ENCODE peak calls at places on chromosomes 1 and 21, in ten cellular contexts. Z, R, I, K, P, E, V, J, A and C are unnamed samples.

GRCh38 chr1:218374972-218375371 is 29.8 kb downstream of the TGFB2 start:
- DNase-seq in Z (no peak), R (peak; percentile 81), I (no peak), K (no peak), P (no peak), E (no peak), V (peak; percentile 67), J (no peak), A (peak; percentile 80), C (no peak)

GRCh38 chr1:155062151-155062686 is 1.3 kb upstream of the EFNA4 start:
- DNase-seq in Z (no peak), R (no peak), I (no peak), K (no peak), P (no peak), E (no peak), V (no peak), J (peak; percentile 85), A (no peak), C (no peak)

GRCh38 chr1:48555271-48555670 is 83.3 kb upstream of the SPATA6 start:
- DNase-seq in Z (no peak), R (peak; percentile 92), I (no peak), K (no peak), P (no peak), E (no peak), V (no peak), J (no peak), A (no peak), C (no peak)

GRCh38 chr1:234265861-234266260 is 107.4 kb upstream of the COA6 start:
- DNase-seq in Z (no peak), R (no peak), I (no peak), K (no peak), P (no peak), E (no peak), V (no peak), J (no peak), A (no peak), C (no peak)

GRCh38 chr1:156709743-156710489 is 4.5 kb upstream of the CRABP2 start:
- DNase-seq in Z (no peak), R (peak; percentile 84), I (peak; percentile 85), K (no peak), P (no peak), E (no peak), V (peak; percentile 76), J (no peak), A (no peak), C (no peak)

GRCh38 chr1:63864224-63864623 is 90.4 kb downstream of the ROR1 start:
- DNase-seq in Z (no peak), R (peak; percentile 88), I (no peak), K (no peak), P (no peak), E (no peak), V (peak; percentile 17), J (no peak), A (peak; percentile 38), C (no peak)

GRCh38 chr1:200245492-200245891 is 164.3 kb downstream of the ZNF281 start:
- DNase-seq in Z (no peak), R (peak; percentile 49), I (no peak), K (no peak), P (no peak), E (no peak), V (peak; percentile 28), J (no peak), A (peak; percentile 54), C (no peak)

GRCh38 chr21:35428489-35428888 is 379.4 kb upstream of the RUNX1 start:
- DNase-seq in Z (no peak), R (no peak), I (peak; percentile 70), K (no peak), P (no peak), E (no peak), V (no peak), J (peak; percentile 14), A (peak; percentile 33), C (no peak)

GRCh38 chr1:230232352-230232751 is 165.3 kb downstream of the GALNT2 start:
- DNase-seq in Z (no peak), R (no peak), I (no peak), K (no peak), P (no peak), E (no peak), V (no peak), J (no peak), A (no peak), C (no peak)

GRCh38 chr1:200372095-200372884 is 37.5 kb downstream of the ZNF281 start:
- DNase-seq in Z (no peak), R (peak; percentile 98), I (no peak), K (peak; percentile 27), P (no peak), E (peak; percentile 37), V (peak; percentile 82), J (no peak), A (peak; percentile 90), C (no peak)

GRCh38 chr1:81899214-81899613 is 98.5 kb downstream of the ADGRL2 start:
- DNase-seq in Z (no peak), R (no peak), I (no peak), K (no peak), P (no peak), E (no peak), V (no peak), J (no peak), A (no peak), C (no peak)

GRCh38 chr21:42593815-42594157 is 59.6 kb upstream of the PDE9A start:
- DNase-seq in Z (no peak), R (no peak), I (no peak), K (no peak), P (no peak), E (no peak), V (no peak), J (no peak), A (no peak), C (no peak)